ENCODE peak calls at places on chromosomes 3 and 15, in nine cellular contexts. One of them, this sample, is unnamed.

GRCh38 chr15:38211249-38211648 is 41.4 kb upstream of the SPRED1 start:
- DNase-seq in globus pallidus: no peak
- DNase-seq in activated T-helper 1 cell treated with Interleukin-2 at 50 U/mL for 16 hours: no peak
- DNase-seq in stimulated activated CD8-positive, alpha-beta memory T cell treated with anti-CD3 and anti-CD28 coated beads, Interleukin-15, amount 100 ng/mL, for 4 hours: no peak
- DNase-seq in stromal cell of bone marrow: no peak
- DNase-seq in activated T-cell treated with anti-CD3 and anti-CD28 coated beads for 1 hour: no peak
- DNase-seq in HL-60: no peak
- DNase-seq in CD4-positive, alpha-beta memory T cell: no peak
- DNase-seq in HuH-7.5: no peak
- DNase-seq in this sample: no peak

GRCh38 chr3:172289583-172289982 is 158.7 kb downstream of the GHSR start:
- DNase-seq in activated T-cell treated with anti-CD3 and anti-CD28 coated beads for 1 hour: no peak
- DNase-seq in stimulated activated CD8-positive, alpha-beta memory T cell treated with anti-CD3 and anti-CD28 coated beads, Interleukin-15, amount 100 ng/mL, for 4 hours: no peak
- DNase-seq in activated T-helper 1 cell treated with Interleukin-2 at 50 U/mL for 16 hours: no peak
- DNase-seq in globus pallidus: no peak
- DNase-seq in stromal cell of bone marrow: no peak
- DNase-seq in HL-60: no peak
- DNase-seq in HuH-7.5: no peak
- DNase-seq in CD4-positive, alpha-beta memory T cell: no peak
- DNase-seq in this sample: no peak

GRCh38 chr3:83934208-83935150 is 1024.3 kb upstream of the CADM2 start:
- DNase-seq in globus pallidus: no peak
- DNase-seq in activated T-helper 1 cell treated with Interleukin-2 at 50 U/mL for 16 hours: no peak
- DNase-seq in stimulated activated CD8-positive, alpha-beta memory T cell treated with anti-CD3 and anti-CD28 coated beads, Interleukin-15, amount 100 ng/mL, for 4 hours: no peak
- DNase-seq in HL-60: peak; percentile 1
- DNase-seq in activated T-cell treated with anti-CD3 and anti-CD28 coated beads for 1 hour: no peak
- DNase-seq in stromal cell of bone marrow: no peak
- DNase-seq in CD4-positive, alpha-beta memory T cell: no peak
- DNase-seq in HuH-7.5: peak; percentile 0
- DNase-seq in this sample: peak; percentile 78

GRCh38 chr3:119469378-119470189 is 821 bp downstream of the POGLUT1 start:
- DNase-seq in activated T-helper 1 cell treated with Interleukin-2 at 50 U/mL for 16 hours: no peak
- DNase-seq in CD4-positive, alpha-beta memory T cell: peak; percentile 15
- DNase-seq in globus pallidus: no peak
- DNase-seq in stromal cell of bone marrow: no peak
- DNase-seq in HuH-7.5: no peak
- DNase-seq in activated T-cell treated with anti-CD3 and anti-CD28 coated beads for 1 hour: no peak
- DNase-seq in stimulated activated CD8-positive, alpha-beta memory T cell treated with anti-CD3 and anti-CD28 coated beads, Interleukin-15, amount 100 ng/mL, for 4 hours: no peak
- DNase-seq in HL-60: peak; percentile 12
- DNase-seq in this sample: no peak

GRCh38 chr3:43704697-43705096 is 14.0 kb downstream of the ABHD5 start:
- DNase-seq in HL-60: no peak
- DNase-seq in stimulated activated CD8-positive, alpha-beta memory T cell treated with anti-CD3 and anti-CD28 coated beads, Interleukin-15, amount 100 ng/mL, for 4 hours: no peak
- DNase-seq in activated T-helper 1 cell treated with Interleukin-2 at 50 U/mL for 16 hours: no peak
- DNase-seq in HuH-7.5: no peak
- DNase-seq in activated T-cell treated with anti-CD3 and anti-CD28 coated beads for 1 hour: no peak
- DNase-seq in globus pallidus: no peak
- DNase-seq in stromal cell of bone marrow: no peak
- DNase-seq in CD4-positive, alpha-beta memory T cell: no peak
- DNase-seq in this sample: no peak

GRCh38 chr15:70504305-70504951 is 258.9 kb downstream of the UACA start:
- DNase-seq in HL-60: peak; percentile 78
- DNase-seq in activated T-helper 1 cell treated with Interleukin-2 at 50 U/mL for 16 hours: no peak
- DNase-seq in HuH-7.5: no peak
- DNase-seq in activated T-cell treated with anti-CD3 and anti-CD28 coated beads for 1 hour: no peak
- DNase-seq in CD4-positive, alpha-beta memory T cell: no peak
- DNase-seq in stromal cell of bone marrow: peak; percentile 80
- DNase-seq in globus pallidus: no peak
- DNase-seq in stimulated activated CD8-positive, alpha-beta memory T cell treated with anti-CD3 and anti-CD28 coated beads, Interleukin-15, amount 100 ng/mL, for 4 hours: no peak
- DNase-seq in this sample: peak; percentile 74

GRCh38 chr3:107813066-107813465 is 277.8 kb downstream of the CD47 start:
- DNase-seq in HuH-7.5: no peak
- DNase-seq in globus pallidus: no peak
- DNase-seq in CD4-positive, alpha-beta memory T cell: no peak
- DNase-seq in HL-60: no peak
- DNase-seq in stromal cell of bone marrow: no peak
- DNase-seq in activated T-cell treated with anti-CD3 and anti-CD28 coated beads for 1 hour: no peak
- DNase-seq in stimulated activated CD8-positive, alpha-beta memory T cell treated with anti-CD3 and anti-CD28 coated beads, Interleukin-15, amount 100 ng/mL, for 4 hours: no peak
- DNase-seq in activated T-helper 1 cell treated with Interleukin-2 at 50 U/mL for 16 hours: no peak
- DNase-seq in this sample: no peak

GRCh38 chr15:44738340-44738984 is 2.1 kb downstream of the TRIM69 start:
- DNase-seq in CD4-positive, alpha-beta memory T cell: peak; percentile 65
- DNase-seq in stromal cell of bone marrow: peak; percentile 47
- DNase-seq in globus pallidus: peak; percentile 57
- DNase-seq in activated T-helper 1 cell treated with Interleukin-2 at 50 U/mL for 16 hours: no peak
- DNase-seq in stimulated activated CD8-positive, alpha-beta memory T cell treated with anti-CD3 and anti-CD28 coated beads, Interleukin-15, amount 100 ng/mL, for 4 hours: no peak
- DNase-seq in activated T-cell treated with anti-CD3 and anti-CD28 coated beads for 1 hour: no peak
- DNase-seq in HL-60: no peak
- DNase-seq in HuH-7.5: peak; percentile 12
- DNase-seq in this sample: no peak

GRCh38 chr3:125045965-125046364 is 9.8 kb downstream of the HEG1 start:
- DNase-seq in CD4-positive, alpha-beta memory T cell: no peak
- DNase-seq in activated T-helper 1 cell treated with Interleukin-2 at 50 U/mL for 16 hours: no peak
- DNase-seq in globus pallidus: no peak
- DNase-seq in HuH-7.5: no peak
- DNase-seq in stromal cell of bone marrow: peak; percentile 56
- DNase-seq in activated T-cell treated with anti-CD3 and anti-CD28 coated beads for 1 hour: no peak
- DNase-seq in stimulated activated CD8-positive, alpha-beta memory T cell treated with anti-CD3 and anti-CD28 coated beads, Interleukin-15, amount 100 ng/mL, for 4 hours: no peak
- DNase-seq in HL-60: no peak
- DNase-seq in this sample: no peak

GRCh38 chr3:41117398-41117870 is 81.9 kb upstream of the CTNNB1 start:
- DNase-seq in stimulated activated CD8-positive, alpha-beta memory T cell treated with anti-CD3 and anti-CD28 coated beads, Interleukin-15, amount 100 ng/mL, for 4 hours: peak; percentile 50
- DNase-seq in stromal cell of bone marrow: peak; percentile 87
- DNase-seq in HL-60: peak; percentile 99
- DNase-seq in CD4-positive, alpha-beta memory T cell: peak; percentile 82
- DNase-seq in HuH-7.5: no peak
- DNase-seq in activated T-cell treated with anti-CD3 and anti-CD28 coated beads for 1 hour: peak; percentile 67
- DNase-seq in globus pallidus: peak; percentile 85
- DNase-seq in activated T-helper 1 cell treated with Interleukin-2 at 50 U/mL for 16 hours: peak; percentile 79
- DNase-seq in this sample: peak; percentile 98

GRCh38 chr3:11116336-11117059 is 37.8 kb upstream of the HRH1 start:
- DNase-seq in HL-60: no peak
- DNase-seq in stimulated activated CD8-positive, alpha-beta memory T cell treated with anti-CD3 and anti-CD28 coated beads, Interleukin-15, amount 100 ng/mL, for 4 hours: no peak
- DNase-seq in CD4-positive, alpha-beta memory T cell: no peak
- DNase-seq in HuH-7.5: no peak
- DNase-seq in activated T-cell treated with anti-CD3 and anti-CD28 coated beads for 1 hour: no peak
- DNase-seq in globus pallidus: no peak
- DNase-seq in activated T-helper 1 cell treated with Interleukin-2 at 50 U/mL for 16 hours: no peak
- DNase-seq in stromal cell of bone marrow: no peak
- DNase-seq in this sample: no peak

GRCh38 chr3:149330609-149331008 is 2.8 kb downstream of the TM4SF18 start:
- DNase-seq in HuH-7.5: no peak
- DNase-seq in stimulated activated CD8-positive, alpha-beta memory T cell treated with anti-CD3 and anti-CD28 coated beads, Interleukin-15, amount 100 ng/mL, for 4 hours: no peak
- DNase-seq in HL-60: no peak
- DNase-seq in activated T-cell treated with anti-CD3 and anti-CD28 coated beads for 1 hour: no peak
- DNase-seq in activated T-helper 1 cell treated with Interleukin-2 at 50 U/mL for 16 hours: no peak
- DNase-seq in stromal cell of bone marrow: no peak
- DNase-seq in globus pallidus: no peak
- DNase-seq in CD4-positive, alpha-beta memory T cell: no peak
- DNase-seq in this sample: no peak

This sample was measured in GF-D8.